ENCODE peak calls at places on chromosomes 13 and 19, in eight cellular contexts. One of them, this sample, is unnamed.

GRCh38 chr19:9406798-9407352 is 28.5 kb downstream of the ZNF266 start:
- DNase-seq in esophagus muscularis mucosa: no peak
- DNase-seq in uterus: peak; percentile 59
- DNase-seq in right lobe of liver: peak; percentile 37
- DNase-seq in stomach: peak; percentile 32
- DNase-seq in tibial nerve: peak; percentile 11
- DNase-seq in esophagus squamous epithelium: no peak
- DNase-seq in ovary: peak; percentile 79
- DNase-seq in this sample: no peak

GRCh38 chr19:41221514-41222205 is 2.6 kb downstream of the AXL start:
- DNase-seq in esophagus muscularis mucosa: no peak
- DNase-seq in uterus: no peak
- DNase-seq in right lobe of liver: no peak
- DNase-seq in esophagus squamous epithelium: no peak
- DNase-seq in ovary: no peak
- DNase-seq in tibial nerve: no peak
- DNase-seq in stomach: no peak
- DNase-seq in this sample: no peak

GRCh38 chr19:48745208-48745995 is 1.3 kb downstream of the IZUMO1 start:
- DNase-seq in tibial nerve: peak; percentile 66
- DNase-seq in ovary: no peak
- DNase-seq in uterus: no peak
- DNase-seq in esophagus muscularis mucosa: no peak
- DNase-seq in stomach: peak; percentile 63
- DNase-seq in esophagus squamous epithelium: no peak
- DNase-seq in right lobe of liver: no peak
- DNase-seq in this sample: no peak

GRCh38 chr19:40921005-40921897 is 39.2 kb upstream of the CYP2A7 start:
- DNase-seq in ovary: peak; percentile 58
- DNase-seq in tibial nerve: no peak
- DNase-seq in esophagus squamous epithelium: no peak
- DNase-seq in esophagus muscularis mucosa: no peak
- DNase-seq in stomach: peak; percentile 65
- DNase-seq in uterus: no peak
- DNase-seq in right lobe of liver: peak; percentile 79
- DNase-seq in this sample: no peak

GRCh38 chr13:97938701-97939475 is 14.6 kb upstream of the IPO5 start:
- DNase-seq in right lobe of liver: no peak
- DNase-seq in tibial nerve: no peak
- DNase-seq in uterus: no peak
- DNase-seq in esophagus muscularis mucosa: no peak
- DNase-seq in stomach: no peak
- DNase-seq in ovary: no peak
- DNase-seq in esophagus squamous epithelium: no peak
- DNase-seq in this sample: peak; percentile 49

GRCh38 chr13:23558675-23559536 is 11.3 kb upstream of the TNFRSF19 start:
- DNase-seq in tibial nerve: peak; percentile 50
- DNase-seq in ovary: peak; percentile 45
- DNase-seq in uterus: peak; percentile 62
- DNase-seq in esophagus muscularis mucosa: no peak
- DNase-seq in esophagus squamous epithelium: no peak
- DNase-seq in stomach: peak; percentile 38
- DNase-seq in right lobe of liver: no peak
- DNase-seq in this sample: no peak

GRCh38 chr13:113545931-113546516 is 38.5 kb upstream of the TFDP1 start:
- DNase-seq in uterus: no peak
- DNase-seq in esophagus squamous epithelium: no peak
- DNase-seq in right lobe of liver: no peak
- DNase-seq in ovary: no peak
- DNase-seq in esophagus muscularis mucosa: no peak
- DNase-seq in tibial nerve: no peak
- DNase-seq in stomach: no peak
- DNase-seq in this sample: no peak

GRCh38 chr13:59201836-59202235 is 961.9 kb downstream of the DIAPH3 start:
- DNase-seq in uterus: no peak
- DNase-seq in esophagus muscularis mucosa: no peak
- DNase-seq in stomach: no peak
- DNase-seq in ovary: no peak
- DNase-seq in tibial nerve: no peak
- DNase-seq in esophagus squamous epithelium: no peak
- DNase-seq in right lobe of liver: no peak
- DNase-seq in this sample: no peak

GRCh38 chr13:99311137-99311536 is 3.9 kb upstream of the GPR183 start:
- DNase-seq in right lobe of liver: no peak
- DNase-seq in esophagus muscularis mucosa: no peak
- DNase-seq in esophagus squamous epithelium: no peak
- DNase-seq in tibial nerve: no peak
- DNase-seq in ovary: peak; percentile 23
- DNase-seq in stomach: no peak
- DNase-seq in uterus: no peak
- DNase-seq in this sample: no peak

GRCh38 chr13:70523622-70524021 is 415.4 kb upstream of the KLHL1 start:
- DNase-seq in stomach: no peak
- DNase-seq in tibial nerve: peak; percentile 10
- DNase-seq in esophagus muscularis mucosa: no peak
- DNase-seq in ovary: no peak
- DNase-seq in esophagus squamous epithelium: no peak
- DNase-seq in right lobe of liver: no peak
- DNase-seq in uterus: no peak
- DNase-seq in this sample: no peak

GRCh38 chr13:99224019-99224418 is 23.4 kb downstream of the UBAC2 start:
- DNase-seq in esophagus muscularis mucosa: peak; percentile 24
- DNase-seq in stomach: no peak
- DNase-seq in right lobe of liver: no peak
- DNase-seq in esophagus squamous epithelium: no peak
- DNase-seq in uterus: no peak
- DNase-seq in ovary: no peak
- DNase-seq in tibial nerve: no peak
- DNase-seq in this sample: no peak

DNA sequence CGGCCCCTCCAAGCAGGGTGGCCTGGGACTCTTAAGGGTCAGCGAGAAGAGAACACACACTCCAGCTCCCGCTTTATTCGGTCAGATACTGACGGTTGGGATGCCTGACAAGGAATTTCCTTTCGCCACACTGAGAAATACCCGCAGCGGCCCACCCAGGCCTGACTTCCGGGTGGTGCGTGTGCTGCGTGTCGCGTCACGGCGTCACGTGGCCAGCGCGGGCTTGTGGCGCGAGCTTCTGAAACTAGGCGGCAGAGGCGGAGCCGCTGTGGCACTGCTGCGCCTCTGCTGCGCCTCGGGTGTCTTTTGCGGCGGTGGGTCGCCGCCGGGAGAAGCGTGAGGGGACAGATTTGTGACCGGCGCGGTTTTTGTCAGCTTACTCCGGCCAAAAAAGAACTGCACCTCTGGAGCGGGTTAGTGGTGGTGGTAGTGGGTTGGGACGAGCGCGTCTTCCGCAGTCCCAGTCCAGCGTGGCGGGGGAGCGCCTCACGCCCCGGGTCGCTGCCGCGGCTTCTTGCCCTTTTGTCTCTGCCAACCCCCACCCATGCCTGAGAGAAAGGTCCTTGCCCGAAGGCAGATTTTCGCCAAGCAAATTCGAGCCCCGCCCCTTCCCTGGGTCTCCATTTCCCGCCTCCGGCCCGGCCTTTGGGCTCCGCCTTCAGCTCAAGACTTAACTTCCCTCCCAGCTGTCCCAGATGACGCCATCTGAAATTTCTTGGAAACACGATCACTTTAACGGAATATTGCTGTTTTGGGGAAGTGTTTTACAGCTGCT is at the start of the genes BRCA2 and ZAR1L:
- DNase-seq in esophagus muscularis mucosa: peak; percentile 96
- DNase-seq in uterus: peak; percentile 85
- DNase-seq in stomach: peak; percentile 90
- DNase-seq in right lobe of liver: peak; percentile 92
- DNase-seq in esophagus squamous epithelium: peak; percentile 51
- DNase-seq in ovary: peak; percentile 79
- DNase-seq in tibial nerve: peak; percentile 83
- DNase-seq in this sample: peak; percentile 98
- TF ChIP-seq POLR2A in esophagus muscularis mucosa: peak; percentile 29
- TF ChIP-seq POLR2A in uterus: peak; percentile 66
- TF ChIP-seq POLR2A in stomach: no peak
- TF ChIP-seq POLR2A in right lobe of liver: peak; percentile 81
- TF ChIP-seq POLR2A in esophagus squamous epithelium: peak; percentile 76
- TF ChIP-seq POLR2A in ovary: peak; percentile 34
- TF ChIP-seq POLR2A in tibial nerve: no peak
- TF ChIP-seq POLR2A in this sample: no peak

DNA sequence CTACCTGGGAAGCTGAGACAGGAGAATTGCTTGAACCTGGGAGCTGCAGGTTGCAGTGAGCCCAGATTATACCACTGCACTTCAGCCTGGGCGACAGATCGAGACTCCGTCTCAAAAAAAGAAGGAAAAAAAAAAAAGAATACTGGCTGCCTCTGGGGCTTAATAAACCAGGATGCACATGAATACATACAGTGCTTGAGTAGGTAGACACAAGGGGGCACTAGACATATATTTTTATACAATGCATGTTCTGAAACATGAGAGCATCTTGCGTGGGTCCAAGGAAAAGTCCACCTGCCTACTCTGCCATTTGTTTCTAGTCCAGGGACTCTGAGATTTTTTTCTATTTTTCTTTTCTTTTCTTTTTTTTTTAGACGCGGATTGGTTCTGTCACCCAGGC is 31.2 kb downstream of the KEAP1 start:
- DNase-seq in stomach: no peak
- DNase-seq in esophagus muscularis mucosa: no peak
- DNase-seq in tibial nerve: no peak
- DNase-seq in right lobe of liver: no peak
- DNase-seq in esophagus squamous epithelium: no peak
- DNase-seq in ovary: no peak
- DNase-seq in uterus: no peak
- DNase-seq in this sample: no peak
- TF ChIP-seq CTCF in stomach: peak; percentile 20
- TF ChIP-seq CTCF in esophagus muscularis mucosa: peak; percentile 20
- TF ChIP-seq CTCF in tibial nerve: no peak
- TF ChIP-seq CTCF in right lobe of liver: peak; percentile 34
- TF ChIP-seq CTCF in esophagus squamous epithelium: no peak
- TF ChIP-seq CTCF in ovary: no peak
- TF ChIP-seq CTCF in uterus: no peak
- TF ChIP-seq CTCF in this sample: no peak

DNA sequence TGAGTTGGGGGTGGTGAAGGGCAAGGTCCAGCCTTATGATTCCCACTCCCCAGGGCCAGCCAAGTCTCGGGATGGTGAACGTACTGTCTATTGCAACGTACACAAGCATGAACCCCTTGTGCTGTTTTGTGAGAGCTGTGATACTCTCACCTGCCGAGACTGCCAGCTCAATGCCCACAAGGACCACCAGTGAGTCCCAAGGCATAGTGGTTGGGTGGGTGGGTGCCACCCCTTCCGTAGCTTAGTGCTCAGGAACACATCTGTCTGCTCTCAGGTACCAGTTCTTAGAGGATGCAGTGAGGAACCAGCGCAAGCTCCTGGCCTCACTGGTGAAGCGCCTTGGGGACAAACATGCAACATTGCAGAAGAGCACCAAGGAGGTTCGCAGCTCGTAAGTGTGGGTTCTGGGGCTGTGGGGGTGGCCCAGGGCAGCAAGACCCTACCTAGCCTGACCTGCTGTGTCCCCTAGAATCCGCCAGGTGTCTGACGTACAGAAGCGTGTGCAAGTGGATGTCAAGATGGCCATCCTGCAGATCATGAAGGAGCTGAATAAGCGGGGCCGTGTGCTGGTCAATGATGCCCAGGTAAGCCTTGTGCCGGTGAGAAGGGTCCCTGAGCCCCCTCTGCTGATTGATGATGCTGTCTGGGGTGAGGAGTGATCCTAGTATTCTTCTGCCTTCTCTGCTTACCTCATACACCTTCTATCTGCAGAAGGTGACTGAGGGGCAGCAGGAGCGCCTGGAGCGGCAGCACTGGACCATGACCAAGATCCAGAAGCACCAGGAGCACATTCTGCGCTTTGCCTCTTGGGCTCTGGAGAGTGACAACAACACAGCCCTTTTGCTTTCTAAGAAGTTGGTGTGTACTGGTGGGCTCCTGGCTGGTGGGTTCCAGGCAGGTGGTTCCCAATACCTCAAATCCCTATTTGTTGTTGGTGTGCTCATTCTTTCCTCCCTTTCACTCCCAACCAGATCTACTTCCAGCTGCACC is 3.8 kb downstream of the TRIM28 start:
- DNase-seq in stomach: no peak
- DNase-seq in tibial nerve: no peak
- DNase-seq in ovary: no peak
- DNase-seq in esophagus squamous epithelium: no peak
- DNase-seq in uterus: no peak
- DNase-seq in right lobe of liver: no peak
- DNase-seq in esophagus muscularis mucosa: no peak
- DNase-seq in this sample: no peak
- H3K4me3 ChIP-seq in stomach: no peak overlapping the region
- H3K4me3 ChIP-seq in tibial nerve: no peak overlapping the region
- H3K4me3 ChIP-seq in ovary: no peak overlapping the region
- H3K4me3 ChIP-seq in esophagus squamous epithelium: no peak overlapping the region
- H3K4me3 ChIP-seq in uterus: no peak overlapping the region
- H3K4me3 ChIP-seq in right lobe of liver: no peak overlapping the region
- H3K4me3 ChIP-seq in esophagus muscularis mucosa: no peak overlapping the region
- H3K4me3 ChIP-seq in this sample: no peak overlapping the region

DNA sequence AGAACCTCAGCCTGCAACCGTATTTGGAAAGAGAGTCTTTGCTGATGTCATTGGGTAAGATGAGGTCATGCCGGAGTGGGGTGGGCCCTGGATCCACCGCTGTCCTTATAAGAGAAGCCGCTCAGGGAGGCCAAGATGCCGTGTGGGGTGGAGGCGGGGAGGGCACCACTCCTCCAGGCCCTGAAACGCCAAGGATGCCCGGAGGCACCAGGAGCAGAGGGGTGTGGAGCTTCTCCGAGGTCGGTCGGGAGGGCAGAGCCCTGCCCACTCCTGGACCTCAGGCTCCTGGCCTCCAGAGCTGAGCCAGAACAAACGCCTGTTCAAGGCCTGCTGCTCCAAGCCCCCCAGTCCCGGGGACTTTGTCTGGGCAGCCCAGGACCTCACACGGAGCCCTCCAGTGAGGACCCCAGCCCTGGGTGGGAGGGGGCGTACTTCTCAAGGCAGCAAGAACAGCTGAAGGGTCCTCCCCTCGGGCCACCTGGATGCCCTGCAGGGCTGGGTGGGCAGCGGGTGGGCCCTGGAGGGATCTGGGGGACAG is 29.9 kb downstream of the PIP5K1C start:
- DNase-seq in stomach: peak; percentile 31
- DNase-seq in ovary: peak; percentile 83
- DNase-seq in tibial nerve: peak; percentile 87
- DNase-seq in right lobe of liver: no peak
- DNase-seq in uterus: peak; percentile 91
- DNase-seq in esophagus muscularis mucosa: peak; percentile 98
- DNase-seq in esophagus squamous epithelium: no peak
- DNase-seq in this sample: peak; percentile 94
- TF ChIP-seq POLR2A in stomach: no peak
- TF ChIP-seq POLR2A in ovary: peak; percentile 80
- TF ChIP-seq POLR2A in tibial nerve: peak; percentile 35
- TF ChIP-seq POLR2A in right lobe of liver: peak; percentile 44
- TF ChIP-seq POLR2A in uterus: peak; percentile 93
- TF ChIP-seq POLR2A in esophagus muscularis mucosa: peak; percentile 44
- TF ChIP-seq POLR2A in esophagus squamous epithelium: peak; percentile 71
- TF ChIP-seq POLR2A in this sample: no peak

GRCh38 chr13:27960362-27961226 is 8.5 kb downstream of the CDX2 start:
- DNase-seq in uterus: no peak
- DNase-seq in tibial nerve: no peak
- DNase-seq in esophagus squamous epithelium: no peak
- DNase-seq in ovary: no peak
- DNase-seq in right lobe of liver: peak; percentile 82
- DNase-seq in stomach: peak; percentile 81
- DNase-seq in esophagus muscularis mucosa: no peak
- DNase-seq in this sample: peak; percentile 84
- TF ChIP-seq CTCF in uterus: no peak
- TF ChIP-seq CTCF in tibial nerve: peak; percentile 8
- TF ChIP-seq CTCF in esophagus squamous epithelium: no peak
- TF ChIP-seq CTCF in ovary: no peak
- TF ChIP-seq CTCF in right lobe of liver: peak; percentile 78
- TF ChIP-seq CTCF in stomach: peak; percentile 54
- TF ChIP-seq CTCF in esophagus muscularis mucosa: peak; percentile 31
- TF ChIP-seq CTCF in this sample: no peak

GRCh38 chr19:35746556-35746955 is 1.1 kb downstream of the PSENEN start:
- DNase-seq in stomach: no peak
- DNase-seq in esophagus muscularis mucosa: no peak
- DNase-seq in right lobe of liver: peak; percentile 29
- DNase-seq in uterus: no peak
- DNase-seq in esophagus squamous epithelium: no peak
- DNase-seq in ovary: no peak
- DNase-seq in tibial nerve: no peak
- DNase-seq in this sample: no peak
- H3K4me3 ChIP-seq in stomach: no peak overlapping the region
- H3K4me3 ChIP-seq in esophagus muscularis mucosa: peak overlapping the region; percentile 92
- H3K4me3 ChIP-seq in right lobe of liver: no peak overlapping the region
- H3K4me3 ChIP-seq in uterus: no peak overlapping the region
- H3K4me3 ChIP-seq in esophagus squamous epithelium: no peak overlapping the region
- H3K4me3 ChIP-seq in ovary: no peak overlapping the region
- H3K4me3 ChIP-seq in tibial nerve: no peak overlapping the region
- H3K4me3 ChIP-seq in this sample: no peak overlapping the region

This sample was measured in lower leg skin.